ENCODE peak calls at places on chromosomes 12 and 14, in ten cellular contexts. E is tibial artery, J is left ventricle myocardium inferior, F is foreskin fibroblast, V is fibroblast of pulmonary artery, Z is SW480, Y is COLO829, S is T1000, T is AG09319, L is type B pancreatic cell. D is an unnamed sample.

GRCh38 chr14:34204774-34205173 is 253.9 kb upstream of the EGLN3 start:
- DNase-seq in E (no peak), J (no peak), F (no peak), V (no peak), Z (no peak), Y (no peak), S (no peak), T (no peak), L (no peak), D (no peak)

GRCh38 chr14:94598816-94599655 is 13.2 kb upstream of the SERPINA3 start:
- DNase-seq in E (peak), J (peak), F (peak), V (peak), Z (peak), Y (peak), S (no peak), T (peak), L (no peak), D (peak)

GRCh38 chr14:91754819-91755218 is 22.9 kb upstream of the CATSPERB start:
- DNase-seq in E (no peak), J (no peak), F (no peak), V (no peak), Z (no peak), Y (no peak), S (no peak), T (no peak), L (no peak), D (no peak)

GRCh38 chr14:33120966-33121365 is 182.3 kb downstream of the NPAS3 start:
- DNase-seq in E (no peak), J (no peak), F (peak), V (peak), Z (no peak), Y (no peak), S (no peak), T (no peak), L (no peak), D (peak)

GRCh38 chr12:105330283-105330937 is at the start of gene C12orf75:
- DNase-seq in E (peak), J (peak), F (peak), V (peak), Z (peak), Y (peak), S (peak), T (no peak), L (peak), D (peak)

GRCh38 chr12:30748150-30748549 is 6.6 kb downstream of the CAPRIN2 start:
- DNase-seq in E (no peak), J (no peak), F (no peak), V (no peak), Z (no peak), Y (no peak), S (no peak), T (no peak), L (no peak), D (no peak)

GRCh38 chr12:132788375-132789098 is 26.9 kb upstream of the ANKLE2 start:
- DNase-seq in E (no peak), J (no peak), F (no peak), V (no peak), Z (no peak), Y (peak), S (no peak), T (no peak), L (no peak), D (no peak)

GRCh38 chr14:69539631-69540410 is 34.9 kb downstream of the CCDC177 start:
- DNase-seq in E (peak), J (no peak), F (peak), V (peak), Z (no peak), Y (no peak), S (no peak), T (peak), L (no peak), D (no peak)

GRCh38 chr12:105423237-105423636 is 92.7 kb downstream of the C12orf75 start:
- DNase-seq in E (no peak), J (no peak), F (no peak), V (no peak), Z (no peak), Y (no peak), S (no peak), T (no peak), L (no peak), D (no peak)

GRCh38 chr14:68145036-68145435 is 325.5 kb downstream of the RAD51B start:
- DNase-seq in E (no peak), J (no peak), F (no peak), V (no peak), Z (no peak), Y (no peak), S (no peak), T (no peak), L (no peak), D (no peak)

GRCh38 chr12:84904051-84904450 is 8.5 kb downstream of the SLC6A15 start:
- DNase-seq in E (no peak), J (no peak), F (no peak), V (no peak), Z (no peak), Y (no peak), S (no peak), T (no peak), L (no peak), D (no peak)

GRCh38 chr12:47791874-47792273 is 18.8 kb downstream of the SLC48A1 start:
- DNase-seq in E (no peak), J (peak), F (no peak), V (no peak), Z (no peak), Y (no peak), S (no peak), T (no peak), L (no peak), D (no peak)

GRCh38 chr12:52810554-52810953 is 3.4 kb downstream of the KRT4 start:
- DNase-seq in E (no peak), J (no peak), F (no peak), V (no peak), Z (no peak), Y (no peak), S (no peak), T (no peak), L (no peak), D (no peak)

GRCh38 chr12:33455096-33455495 is 15.5 kb upstream of the SYT10 start:
- DNase-seq in E (no peak), J (no peak), F (no peak), V (no peak), Z (no peak), Y (no peak), S (no peak), T (no peak), L (no peak), D (no peak)

GRCh38 chr12:51951843-51952722 is 584 bp downstream of the ACVR1B start:
- DNase-seq in E (peak), J (no peak), F (no peak), V (no peak), Z (no peak), Y (no peak), S (peak), T (no peak), L (no peak), D (no peak)

GRCh38 chr12:85138833-85139232 is 102.7 kb downstream of the LRRIQ1 start:
- DNase-seq in E (no peak), J (no peak), F (no peak), V (peak), Z (no peak), Y (no peak), S (no peak), T (no peak), L (no peak), D (no peak)

GRCh38 chr14:68018598-68018997 is 199.0 kb downstream of the RAD51B start:
- DNase-seq in E (no peak), J (no peak), F (no peak), V (no peak), Z (peak), Y (no peak), S (no peak), T (no peak), L (no peak), D (no peak)

D was measured in foreskin melanocyte.